ENCODE peak calls at places on chromosomes 13 and 19, in eight cellular contexts. C is A549, U is AG09309, V is left ventricle myocardium inferior, Z is ascending aorta, E is fibroblast of the aortic adventitia, T is astrocyte of the spinal cord, O is stomach. M is an unnamed sample.

GRCh38 chr13:39894586-39894985 is 239.1 kb downstream of the COG6 start:
- DNase-seq in C (no peak), U (no peak), V (no peak), Z (no peak), E (no peak), T (peak; percentile 22), O (no peak), M (no peak)

GRCh38 chr19:48489608-48490216 is 20.5 kb downstream of the CYTH2 start:
- DNase-seq in C (peak; percentile 95), U (no peak), V (peak; percentile 73), Z (peak; percentile 83), E (peak; percentile 52), T (peak; percentile 40), O (peak; percentile 87), M (peak; percentile 50)

GRCh38 chr19:30349131-30349730 is 23.0 kb upstream of the ZNF536 start:
- DNase-seq in C (no peak), U (no peak), V (no peak), Z (no peak), E (no peak), T (no peak), O (no peak), M (no peak)

GRCh38 chr19:19342086-19343015 is 21.7 kb downstream of the MAU2 start:
- DNase-seq in C (peak; percentile 76), U (no peak), V (peak; percentile 64), Z (peak; percentile 70), E (peak; percentile 31), T (peak; percentile 50), O (peak; percentile 76), M (peak; percentile 63)

GRCh38 chr19:41706741-41707501 is 1.5 kb upstream of the CEACAM5 start:
- DNase-seq in C (peak; percentile 99), U (no peak), V (peak; percentile 23), Z (no peak), E (no peak), T (no peak), O (peak; percentile 79), M (peak; percentile 22)

GRCh38 chr13:46893221-46893620 is 3.6 kb downstream of the HTR2A start:
- DNase-seq in C (no peak), U (no peak), V (no peak), Z (no peak), E (no peak), T (no peak), O (no peak), M (no peak)

GRCh38 chr19:14318873-14319272 is 62.4 kb upstream of the ADGRE5 start:
- DNase-seq in C (no peak), U (no peak), V (no peak), Z (no peak), E (no peak), T (no peak), O (no peak), M (no peak)

GRCh38 chr13:66574606-66575005 is 655.5 kb downstream of the PCDH9 start:
- DNase-seq in C (no peak), U (no peak), V (no peak), Z (no peak), E (peak; percentile 3), T (peak; percentile 48), O (no peak), M (no peak)

GRCh38 chr13:64810701-64811258 is 2419.4 kb downstream of the PCDH9 start:
- DNase-seq in C (no peak), U (no peak), V (no peak), Z (no peak), E (peak; percentile 22), T (peak; percentile 28), O (no peak), M (peak; percentile 0)

GRCh38 chr19:18743281-18743825 is 47.8 kb downstream of the COMP start:
- DNase-seq in C (no peak), U (no peak), V (peak; percentile 79), Z (no peak), E (peak; percentile 35), T (peak; percentile 28), O (peak; percentile 92), M (no peak)

GRCh38 chr13:90375851-90376250 is 971.6 kb upstream of the MIR17HG start:
- DNase-seq in C (no peak), U (no peak), V (no peak), Z (no peak), E (peak; percentile 5), T (peak; percentile 7), O (no peak), M (peak; percentile 27)

GRCh38 chr19:13902993-13903555 is 2.8 kb downstream of the BRME1 start:
- DNase-seq in C (no peak), U (no peak), V (no peak), Z (no peak), E (no peak), T (no peak), O (no peak), M (peak; percentile 15)

GRCh38 chr19:57436392-57436791 is 1.3 kb downstream of the ZNF749 start:
- DNase-seq in C (no peak), U (no peak), V (no peak), Z (no peak), E (no peak), T (no peak), O (no peak), M (no peak)

GRCh38 chr13:49300716-49301589 is 53.2 kb downstream of the CDADC1 start:
- DNase-seq in C (peak; percentile 60), U (no peak), V (no peak), Z (peak; percentile 73), E (peak; percentile 82), T (peak; percentile 75), O (peak; percentile 41), M (peak; percentile 79)

GRCh38 chr19:19460761-19461265 is 54.5 kb downstream of the TSSK6 start:
- DNase-seq in C (no peak), U (no peak), V (peak; percentile 69), Z (peak; percentile 79), E (peak; percentile 32), T (no peak), O (peak; percentile 40), M (peak; percentile 32)

GRCh38 chr13:72666391-72666790 is 61.0 kb downstream of the MZT1 start:
- DNase-seq in C (no peak), U (no peak), V (no peak), Z (no peak), E (no peak), T (no peak), O (no peak), M (no peak)

GRCh38 chr19:46716672-46717033 is 261 bp downstream of the PRKD2 start:
- DNase-seq in C (peak; percentile 47), U (no peak), V (no peak), Z (no peak), E (no peak), T (no peak), O (no peak), M (no peak)

GRCh38 chr13:90950134-90950533 is 397.4 kb upstream of the MIR17HG start:
- DNase-seq in C (no peak), U (no peak), V (no peak), Z (no peak), E (no peak), T (no peak), O (no peak), M (no peak)

GRCh38 chr19:29378543-29379105 is 147.2 kb upstream of the VSTM2B start:
- DNase-seq in C (no peak), U (no peak), V (no peak), Z (peak; percentile 25), E (no peak), T (no peak), O (no peak), M (no peak)

GRCh38 chr13:51628059-51628852 is 44.0 kb downstream of the WDFY2 start:
- DNase-seq in C (no peak), U (no peak), V (no peak), Z (no peak), E (no peak), T (no peak), O (no peak), M (no peak)

GRCh38 chr13:87166348-87166747 is 504.8 kb upstream of the SLITRK5 start:
- DNase-seq in C (no peak), U (no peak), V (no peak), Z (no peak), E (no peak), T (no peak), O (no peak), M (no peak)

GRCh38 chr19:44636439-44637389 is 7.0 kb upstream of the PVR start:
- DNase-seq in C (no peak), U (no peak), V (no peak), Z (no peak), E (no peak), T (no peak), O (no peak), M (no peak)

GRCh38 chr19:771332-771785 is 20.4 kb downstream of the MISP start:
- DNase-seq in C (no peak), U (no peak), V (no peak), Z (no peak), E (peak; percentile 47), T (peak; percentile 35), O (no peak), M (peak; percentile 55)

DNA sequence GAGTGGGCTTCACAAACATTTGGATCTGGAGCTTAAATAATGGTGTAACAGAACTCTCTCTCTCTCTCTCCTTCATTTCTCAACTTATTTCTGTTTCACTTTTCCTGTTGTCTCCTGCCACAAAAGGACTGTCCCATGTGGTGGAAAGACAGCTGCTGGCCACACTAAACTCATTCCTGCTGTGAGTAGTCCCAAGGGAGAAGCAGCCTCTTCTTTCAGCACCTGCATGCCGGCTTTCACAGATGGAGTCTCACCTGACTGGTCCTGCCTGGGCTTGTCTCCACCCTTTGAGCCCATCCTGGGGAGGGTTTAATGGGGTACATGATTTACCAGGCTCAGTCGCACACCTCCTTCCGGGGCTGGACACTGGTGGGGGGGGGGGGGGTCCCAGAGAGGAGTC is 31.8 kb upstream of the IRS2 start:
- DNase-seq in C (no peak), U (no peak), V (no peak), Z (no peak), E (no peak), T (no peak), O (no peak), M (no peak)
- H3K4me3 ChIP-seq in C (no peak overlapping the region), U (no peak overlapping the region), V (no peak overlapping the region), Z (no peak overlapping the region), E (no peak overlapping the region), T (no peak overlapping the region), O (no peak overlapping the region), M (no peak overlapping the region)

DNA sequence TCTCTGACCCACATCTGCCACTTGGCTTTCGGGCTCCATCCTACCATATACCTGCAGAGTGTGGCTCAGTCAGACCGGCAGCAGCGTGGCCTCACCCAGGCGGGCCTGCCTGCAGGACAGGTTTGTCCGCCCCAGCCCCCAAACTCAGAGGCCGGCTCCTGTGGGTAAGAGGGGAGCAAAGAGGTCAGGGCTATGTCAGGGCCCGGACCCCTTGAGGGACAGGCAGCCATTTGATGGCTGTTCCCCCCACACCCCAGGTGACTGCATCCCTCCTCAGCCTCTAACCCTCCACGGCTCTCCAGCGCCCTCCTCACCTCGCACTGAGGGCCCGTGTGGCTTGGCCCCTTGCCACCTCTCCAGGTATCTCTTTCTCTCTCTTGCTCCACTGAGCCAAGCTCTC is 12.3 kb upstream of the ZBTB32 start:
- DNase-seq in C (no peak), U (no peak), V (no peak), Z (no peak), E (no peak), T (no peak), O (no peak), M (no peak)
- TF ChIP-seq CTCF in C (no peak), U (no peak), V (no peak), Z (no peak), E (no peak), T (no peak), O (no peak), M (no peak)

GRCh38 chr19:2016041-2016807 is 710 bp upstream of the BTBD2 start:
- DNase-seq in C (peak; percentile 68), U (peak; percentile 49), V (peak; percentile 82), Z (peak; percentile 89), E (peak; percentile 89), T (peak; percentile 80), O (peak; percentile 69), M (peak; percentile 86)
- H3K4me3 ChIP-seq in C (peak overlapping the region; percentile 26), U (peak overlapping the region; percentile 37), V (peak overlapping the region; percentile 55), Z (peak overlapping the region; percentile 28), E (peak overlapping the region; percentile 69), T (peak overlapping the region; percentile 34), O (peak overlapping the region; percentile 36), M (peak overlapping the region; percentile 24)

GRCh38 chr19:49862411-49863253 is 4.7 kb downstream of the PNKP start:
- DNase-seq in C (no peak), U (no peak), V (no peak), Z (no peak), E (no peak), T (no peak), O (no peak), M (no peak)
- TF ChIP-seq CTCF in C (peak; percentile 44), U (peak; percentile 34), V (peak; percentile 26), Z (no peak), E (peak; percentile 16), T (peak; percentile 31), O (no peak), M (peak; percentile 20)

M was measured in fibroblast of mammary gland.